ENCODE peak calls at places on chromosomes 1 and 21, in seven cellular contexts. One of them, this sample, is unnamed.

GRCh38 chr1:91708691-91709090 is 177.3 kb downstream of the TGFBR3 start:
- DNase-seq in heart left ventricle: no peak
- DNase-seq in esophagus squamous epithelium: no peak
- DNase-seq in activated CD4-positive, CD25-positive, alpha-beta regulatory T cell: no peak
- DNase-seq in amygdala: no peak
- DNase-seq in kidney epithelial cell: no peak
- DNase-seq in aorta: no peak
- DNase-seq in this sample: no peak

GRCh38 chr1:226872455-226872854 is 2.0 kb downstream of the PSEN2 start:
- DNase-seq in activated CD4-positive, CD25-positive, alpha-beta regulatory T cell: no peak
- DNase-seq in kidney epithelial cell: no peak
- DNase-seq in amygdala: no peak
- DNase-seq in esophagus squamous epithelium: no peak
- DNase-seq in heart left ventricle: no peak
- DNase-seq in aorta: no peak
- DNase-seq in this sample: peak

GRCh38 chr1:7954683-7955082 is 6.8 kb upstream of the PARK7 start:
- DNase-seq in esophagus squamous epithelium: no peak
- DNase-seq in activated CD4-positive, CD25-positive, alpha-beta regulatory T cell: no peak
- DNase-seq in aorta: no peak
- DNase-seq in heart left ventricle: no peak
- DNase-seq in amygdala: no peak
- DNase-seq in kidney epithelial cell: no peak
- DNase-seq in this sample: no peak

GRCh38 chr1:85617582-85618237 is 37.1 kb downstream of the CCN1 start:
- DNase-seq in heart left ventricle: no peak
- DNase-seq in esophagus squamous epithelium: no peak
- DNase-seq in aorta: no peak
- DNase-seq in kidney epithelial cell: no peak
- DNase-seq in amygdala: no peak
- DNase-seq in activated CD4-positive, CD25-positive, alpha-beta regulatory T cell: no peak
- DNase-seq in this sample: peak

GRCh38 chr1:99992044-99992722 is 22.4 kb downstream of the SLC35A3 start:
- DNase-seq in heart left ventricle: no peak
- DNase-seq in activated CD4-positive, CD25-positive, alpha-beta regulatory T cell: no peak
- DNase-seq in aorta: no peak
- DNase-seq in esophagus squamous epithelium: no peak
- DNase-seq in amygdala: no peak
- DNase-seq in kidney epithelial cell: no peak
- DNase-seq in this sample: no peak

GRCh38 chr21:16588433-16588860 is 858.7 kb downstream of the USP25 start:
- DNase-seq in heart left ventricle: peak
- DNase-seq in aorta: peak
- DNase-seq in esophagus squamous epithelium: no peak
- DNase-seq in amygdala: peak
- DNase-seq in activated CD4-positive, CD25-positive, alpha-beta regulatory T cell: no peak
- DNase-seq in kidney epithelial cell: peak
- DNase-seq in this sample: peak

GRCh38 chr1:31715097-31715872 is 11.5 kb upstream of the COL16A1 start:
- DNase-seq in heart left ventricle: peak
- DNase-seq in kidney epithelial cell: no peak
- DNase-seq in amygdala: no peak
- DNase-seq in activated CD4-positive, CD25-positive, alpha-beta regulatory T cell: no peak
- DNase-seq in aorta: peak
- DNase-seq in esophagus squamous epithelium: no peak
- DNase-seq in this sample: peak

GRCh38 chr1:153945131-153945794 is 1.3 kb downstream of the DENND4B start:
- DNase-seq in kidney epithelial cell: no peak
- DNase-seq in heart left ventricle: peak
- DNase-seq in aorta: peak
- DNase-seq in activated CD4-positive, CD25-positive, alpha-beta regulatory T cell: peak
- DNase-seq in esophagus squamous epithelium: no peak
- DNase-seq in amygdala: no peak
- DNase-seq in this sample: no peak

GRCh38 chr1:25797939-25798338 is 2.1 kb upstream of the SELENON start:
- DNase-seq in heart left ventricle: peak
- DNase-seq in kidney epithelial cell: no peak
- DNase-seq in activated CD4-positive, CD25-positive, alpha-beta regulatory T cell: no peak
- DNase-seq in amygdala: no peak
- DNase-seq in aorta: no peak
- DNase-seq in esophagus squamous epithelium: no peak
- DNase-seq in this sample: no peak

GRCh38 chr1:2174348-2175054 is 20.1 kb downstream of the FAAP20 start:
- DNase-seq in kidney epithelial cell: no peak
- DNase-seq in amygdala: peak
- DNase-seq in esophagus squamous epithelium: no peak
- DNase-seq in activated CD4-positive, CD25-positive, alpha-beta regulatory T cell: no peak
- DNase-seq in heart left ventricle: peak
- DNase-seq in aorta: no peak
- DNase-seq in this sample: no peak

This sample was measured in brain microvascular endothelial cell.